ENCODE peak calls at places on chromosomes 5 and 9, in nine cellular contexts. One of them, this sample, is unnamed.

GRCh38 chr5:124957063-124957462 is 210.6 kb upstream of the ZNF608 start:
- DNase-seq in activated gamma-delta T cell treated with Interleukin-2 at 50 U/mL for 16 hours: no peak
- DNase-seq in activated CD8-positive, alpha-beta memory T cell treated with anti-CD3 and anti-CD28 coated beads, Interleukin-2, amount 50 U/mL, for 4 hours: no peak
- DNase-seq in ELR: no peak
- DNase-seq in GM20000: no peak
- DNase-seq in ovary: no peak
- DNase-seq in left ventricle myocardium inferior: no peak
- DNase-seq in hypothalamus: no peak
- DNase-seq in NAMALWA: no peak
- DNase-seq in this sample: peak; percentile 18

GRCh38 chr9:110114888-110115259 is 93.1 kb downstream of the C9orf152 start:
- DNase-seq in activated gamma-delta T cell treated with Interleukin-2 at 50 U/mL for 16 hours: no peak
- DNase-seq in ovary: no peak
- DNase-seq in activated CD8-positive, alpha-beta memory T cell treated with anti-CD3 and anti-CD28 coated beads, Interleukin-2, amount 50 U/mL, for 4 hours: no peak
- DNase-seq in left ventricle myocardium inferior: peak; percentile 21
- DNase-seq in NAMALWA: no peak
- DNase-seq in ELR: peak; percentile 37
- DNase-seq in GM20000: no peak
- DNase-seq in hypothalamus: no peak
- DNase-seq in this sample: no peak

GRCh38 chr5:89417990-89418820 is 535.2 kb upstream of the MEF2C start:
- DNase-seq in activated CD8-positive, alpha-beta memory T cell treated with anti-CD3 and anti-CD28 coated beads, Interleukin-2, amount 50 U/mL, for 4 hours: no peak
- DNase-seq in NAMALWA: no peak
- DNase-seq in activated gamma-delta T cell treated with Interleukin-2 at 50 U/mL for 16 hours: no peak
- DNase-seq in left ventricle myocardium inferior: no peak
- DNase-seq in ovary: no peak
- DNase-seq in hypothalamus: no peak
- DNase-seq in ELR: no peak
- DNase-seq in GM20000: no peak
- DNase-seq in this sample: no peak

GRCh38 chr5:1874820-1875219 is 7.9 kb downstream of the IRX4 start:
- DNase-seq in GM20000: no peak
- DNase-seq in ovary: no peak
- DNase-seq in NAMALWA: peak; percentile 80
- DNase-seq in activated gamma-delta T cell treated with Interleukin-2 at 50 U/mL for 16 hours: no peak
- DNase-seq in activated CD8-positive, alpha-beta memory T cell treated with anti-CD3 and anti-CD28 coated beads, Interleukin-2, amount 50 U/mL, for 4 hours: no peak
- DNase-seq in hypothalamus: no peak
- DNase-seq in left ventricle myocardium inferior: no peak
- DNase-seq in ELR: no peak
- DNase-seq in this sample: no peak

GRCh38 chr5:133730346-133730745 is 118.0 kb upstream of the FSTL4 start:
- DNase-seq in left ventricle myocardium inferior: no peak
- DNase-seq in ELR: no peak
- DNase-seq in activated CD8-positive, alpha-beta memory T cell treated with anti-CD3 and anti-CD28 coated beads, Interleukin-2, amount 50 U/mL, for 4 hours: no peak
- DNase-seq in NAMALWA: no peak
- DNase-seq in GM20000: no peak
- DNase-seq in hypothalamus: no peak
- DNase-seq in activated gamma-delta T cell treated with Interleukin-2 at 50 U/mL for 16 hours: no peak
- DNase-seq in ovary: no peak
- DNase-seq in this sample: no peak

GRCh38 chr9:14343948-14344547 is 30.1 kb upstream of the NFIB start:
- DNase-seq in ovary: peak; percentile 41
- DNase-seq in NAMALWA: no peak
- DNase-seq in hypothalamus: peak; percentile 87
- DNase-seq in left ventricle myocardium inferior: peak; percentile 60
- DNase-seq in activated CD8-positive, alpha-beta memory T cell treated with anti-CD3 and anti-CD28 coated beads, Interleukin-2, amount 50 U/mL, for 4 hours: no peak
- DNase-seq in activated gamma-delta T cell treated with Interleukin-2 at 50 U/mL for 16 hours: no peak
- DNase-seq in GM20000: no peak
- DNase-seq in ELR: no peak
- DNase-seq in this sample: no peak

GRCh38 chr9:88996046-88997005 is 5.1 kb downstream of the S1PR3 start:
- DNase-seq in NAMALWA: no peak
- DNase-seq in GM20000: no peak
- DNase-seq in ovary: no peak
- DNase-seq in activated gamma-delta T cell treated with Interleukin-2 at 50 U/mL for 16 hours: no peak
- DNase-seq in hypothalamus: no peak
- DNase-seq in left ventricle myocardium inferior: no peak
- DNase-seq in activated CD8-positive, alpha-beta memory T cell treated with anti-CD3 and anti-CD28 coated beads, Interleukin-2, amount 50 U/mL, for 4 hours: no peak
- DNase-seq in ELR: no peak
- DNase-seq in this sample: no peak

GRCh38 chr5:80082731-80083114 is 47.6 kb downstream of the THBS4 start:
- DNase-seq in activated CD8-positive, alpha-beta memory T cell treated with anti-CD3 and anti-CD28 coated beads, Interleukin-2, amount 50 U/mL, for 4 hours: peak; percentile 52
- DNase-seq in GM20000: peak; percentile 66
- DNase-seq in ovary: peak; percentile 84
- DNase-seq in activated gamma-delta T cell treated with Interleukin-2 at 50 U/mL for 16 hours: peak; percentile 41
- DNase-seq in left ventricle myocardium inferior: peak; percentile 68
- DNase-seq in hypothalamus: peak; percentile 65
- DNase-seq in NAMALWA: peak; percentile 66
- DNase-seq in ELR: peak; percentile 76
- DNase-seq in this sample: peak; percentile 52

GRCh38 chr5:140967226-140967893 is 1.1 kb downstream of the PCDHAC2 start:
- DNase-seq in ovary: no peak
- DNase-seq in NAMALWA: no peak
- DNase-seq in GM20000: no peak
- DNase-seq in activated gamma-delta T cell treated with Interleukin-2 at 50 U/mL for 16 hours: no peak
- DNase-seq in activated CD8-positive, alpha-beta memory T cell treated with anti-CD3 and anti-CD28 coated beads, Interleukin-2, amount 50 U/mL, for 4 hours: no peak
- DNase-seq in ELR: no peak
- DNase-seq in hypothalamus: no peak
- DNase-seq in left ventricle myocardium inferior: no peak
- DNase-seq in this sample: no peak

GRCh38 chr9:37753489-37754190 is at the start of gene TRMT10B:
- DNase-seq in NAMALWA: peak; percentile 74
- DNase-seq in left ventricle myocardium inferior: peak; percentile 70
- DNase-seq in ELR: peak; percentile 85
- DNase-seq in ovary: peak; percentile 70
- DNase-seq in activated gamma-delta T cell treated with Interleukin-2 at 50 U/mL for 16 hours: peak; percentile 64
- DNase-seq in GM20000: peak; percentile 92
- DNase-seq in activated CD8-positive, alpha-beta memory T cell treated with anti-CD3 and anti-CD28 coated beads, Interleukin-2, amount 50 U/mL, for 4 hours: peak; percentile 77
- DNase-seq in hypothalamus: peak; percentile 69
- DNase-seq in this sample: peak; percentile 42

GRCh38 chr9:91346644-91347043 is 15.1 kb downstream of the AUH start:
- DNase-seq in GM20000: no peak
- DNase-seq in ELR: peak; percentile 57
- DNase-seq in activated CD8-positive, alpha-beta memory T cell treated with anti-CD3 and anti-CD28 coated beads, Interleukin-2, amount 50 U/mL, for 4 hours: no peak
- DNase-seq in activated gamma-delta T cell treated with Interleukin-2 at 50 U/mL for 16 hours: no peak
- DNase-seq in ovary: no peak
- DNase-seq in hypothalamus: no peak
- DNase-seq in NAMALWA: no peak
- DNase-seq in left ventricle myocardium inferior: no peak
- DNase-seq in this sample: no peak

GRCh38 chr5:52491071-52491828 is 296.5 kb upstream of the ITGA1 start:
- DNase-seq in ELR: no peak
- DNase-seq in ovary: no peak
- DNase-seq in activated CD8-positive, alpha-beta memory T cell treated with anti-CD3 and anti-CD28 coated beads, Interleukin-2, amount 50 U/mL, for 4 hours: no peak
- DNase-seq in activated gamma-delta T cell treated with Interleukin-2 at 50 U/mL for 16 hours: no peak
- DNase-seq in NAMALWA: no peak
- DNase-seq in left ventricle myocardium inferior: no peak
- DNase-seq in hypothalamus: no peak
- DNase-seq in GM20000: no peak
- DNase-seq in this sample: no peak

GRCh38 chr9:137255448-137256114 is 454 bp downstream of the NELFB start:
- DNase-seq in ELR: peak; percentile 60
- DNase-seq in activated gamma-delta T cell treated with Interleukin-2 at 50 U/mL for 16 hours: peak; percentile 29
- DNase-seq in GM20000: no peak
- DNase-seq in ovary: no peak
- DNase-seq in activated CD8-positive, alpha-beta memory T cell treated with anti-CD3 and anti-CD28 coated beads, Interleukin-2, amount 50 U/mL, for 4 hours: no peak
- DNase-seq in left ventricle myocardium inferior: peak; percentile 46
- DNase-seq in NAMALWA: peak; percentile 61
- DNase-seq in hypothalamus: no peak
- DNase-seq in this sample: no peak

GRCh38 chr5:36177715-36178556 is 26.0 kb downstream of the SKP2 start:
- DNase-seq in ELR: peak; percentile 65
- DNase-seq in hypothalamus: no peak
- DNase-seq in left ventricle myocardium inferior: no peak
- DNase-seq in activated gamma-delta T cell treated with Interleukin-2 at 50 U/mL for 16 hours: no peak
- DNase-seq in NAMALWA: peak; percentile 60
- DNase-seq in GM20000: no peak
- DNase-seq in activated CD8-positive, alpha-beta memory T cell treated with anti-CD3 and anti-CD28 coated beads, Interleukin-2, amount 50 U/mL, for 4 hours: no peak
- DNase-seq in ovary: no peak
- DNase-seq in this sample: no peak

GRCh38 chr9:109520475-109521132 is 22.5 kb upstream of the PTPN3 start:
- DNase-seq in activated gamma-delta T cell treated with Interleukin-2 at 50 U/mL for 16 hours: peak; percentile 8
- DNase-seq in GM20000: peak; percentile 79
- DNase-seq in activated CD8-positive, alpha-beta memory T cell treated with anti-CD3 and anti-CD28 coated beads, Interleukin-2, amount 50 U/mL, for 4 hours: no peak
- DNase-seq in ELR: peak; percentile 76
- DNase-seq in NAMALWA: peak; percentile 63
- DNase-seq in hypothalamus: peak; percentile 46
- DNase-seq in left ventricle myocardium inferior: peak; percentile 24
- DNase-seq in ovary: peak; percentile 53
- DNase-seq in this sample: peak; percentile 66

GRCh38 chr5:168390491-168390890 is 95.8 kb upstream of the RARS1 start:
- DNase-seq in GM20000: no peak
- DNase-seq in left ventricle myocardium inferior: no peak
- DNase-seq in ELR: no peak
- DNase-seq in activated CD8-positive, alpha-beta memory T cell treated with anti-CD3 and anti-CD28 coated beads, Interleukin-2, amount 50 U/mL, for 4 hours: no peak
- DNase-seq in ovary: no peak
- DNase-seq in activated gamma-delta T cell treated with Interleukin-2 at 50 U/mL for 16 hours: no peak
- DNase-seq in hypothalamus: no peak
- DNase-seq in NAMALWA: no peak
- DNase-seq in this sample: no peak

GRCh38 chr9:121748727-121749546 is 97.5 kb downstream of the DAB2IP start:
- DNase-seq in ovary: no peak
- DNase-seq in activated gamma-delta T cell treated with Interleukin-2 at 50 U/mL for 16 hours: no peak
- DNase-seq in NAMALWA: no peak
- DNase-seq in activated CD8-positive, alpha-beta memory T cell treated with anti-CD3 and anti-CD28 coated beads, Interleukin-2, amount 50 U/mL, for 4 hours: no peak
- DNase-seq in ELR: no peak
- DNase-seq in left ventricle myocardium inferior: peak; percentile 76
- DNase-seq in hypothalamus: no peak
- DNase-seq in GM20000: no peak
- DNase-seq in this sample: peak; percentile 65

GRCh38 chr9:38708759-38709158 is 11.2 kb downstream of the FAM240B start:
- DNase-seq in activated gamma-delta T cell treated with Interleukin-2 at 50 U/mL for 16 hours: no peak
- DNase-seq in activated CD8-positive, alpha-beta memory T cell treated with anti-CD3 and anti-CD28 coated beads, Interleukin-2, amount 50 U/mL, for 4 hours: no peak
- DNase-seq in ovary: no peak
- DNase-seq in NAMALWA: no peak
- DNase-seq in ELR: peak; percentile 15
- DNase-seq in GM20000: no peak
- DNase-seq in hypothalamus: no peak
- DNase-seq in left ventricle myocardium inferior: no peak
- DNase-seq in this sample: no peak

GRCh38 chr9:80061940-80062339 is 490.2 kb downstream of the TLE4 start:
- DNase-seq in activated CD8-positive, alpha-beta memory T cell treated with anti-CD3 and anti-CD28 coated beads, Interleukin-2, amount 50 U/mL, for 4 hours: no peak
- DNase-seq in hypothalamus: no peak
- DNase-seq in NAMALWA: no peak
- DNase-seq in activated gamma-delta T cell treated with Interleukin-2 at 50 U/mL for 16 hours: no peak
- DNase-seq in GM20000: no peak
- DNase-seq in ovary: peak; percentile 23
- DNase-seq in left ventricle myocardium inferior: no peak
- DNase-seq in ELR: peak; percentile 58
- DNase-seq in this sample: peak; percentile 83

GRCh38 chr9:131274674-131275331 is 1.5 kb downstream of the FAM78A start:
- DNase-seq in activated gamma-delta T cell treated with Interleukin-2 at 50 U/mL for 16 hours: no peak
- DNase-seq in activated CD8-positive, alpha-beta memory T cell treated with anti-CD3 and anti-CD28 coated beads, Interleukin-2, amount 50 U/mL, for 4 hours: no peak
- DNase-seq in left ventricle myocardium inferior: peak; percentile 71
- DNase-seq in hypothalamus: peak; percentile 30
- DNase-seq in GM20000: peak; percentile 59
- DNase-seq in ovary: no peak
- DNase-seq in NAMALWA: peak; percentile 40
- DNase-seq in ELR: no peak
- DNase-seq in this sample: peak; percentile 75

GRCh38 chr9:109967651-109968331 is 187.8 kb downstream of the PALM2AKAP2 start:
- DNase-seq in hypothalamus: no peak
- DNase-seq in left ventricle myocardium inferior: no peak
- DNase-seq in NAMALWA: peak; percentile 31
- DNase-seq in activated CD8-positive, alpha-beta memory T cell treated with anti-CD3 and anti-CD28 coated beads, Interleukin-2, amount 50 U/mL, for 4 hours: no peak
- DNase-seq in ovary: no peak
- DNase-seq in ELR: no peak
- DNase-seq in activated gamma-delta T cell treated with Interleukin-2 at 50 U/mL for 16 hours: no peak
- DNase-seq in GM20000: peak; percentile 46
- DNase-seq in this sample: no peak

GRCh38 chr5:66356011-66356565 is 212.0 kb downstream of the SREK1 start:
- DNase-seq in hypothalamus: no peak
- DNase-seq in activated gamma-delta T cell treated with Interleukin-2 at 50 U/mL for 16 hours: no peak
- DNase-seq in NAMALWA: no peak
- DNase-seq in left ventricle myocardium inferior: no peak
- DNase-seq in GM20000: no peak
- DNase-seq in ovary: no peak
- DNase-seq in ELR: peak; percentile 2
- DNase-seq in activated CD8-positive, alpha-beta memory T cell treated with anti-CD3 and anti-CD28 coated beads, Interleukin-2, amount 50 U/mL, for 4 hours: no peak
- DNase-seq in this sample: no peak

GRCh38 chr5:5643481-5643880 is 221.0 kb downstream of the ICE1 start:
- DNase-seq in ovary: no peak
- DNase-seq in NAMALWA: no peak
- DNase-seq in ELR: no peak
- DNase-seq in activated CD8-positive, alpha-beta memory T cell treated with anti-CD3 and anti-CD28 coated beads, Interleukin-2, amount 50 U/mL, for 4 hours: no peak
- DNase-seq in activated gamma-delta T cell treated with Interleukin-2 at 50 U/mL for 16 hours: no peak
- DNase-seq in GM20000: no peak
- DNase-seq in left ventricle myocardium inferior: no peak
- DNase-seq in hypothalamus: no peak
- DNase-seq in this sample: no peak

GRCh38 chr5:173902743-173903142 is 14.6 kb downstream of the CPEB4 start:
- DNase-seq in left ventricle myocardium inferior: no peak
- DNase-seq in ELR: no peak
- DNase-seq in activated CD8-positive, alpha-beta memory T cell treated with anti-CD3 and anti-CD28 coated beads, Interleukin-2, amount 50 U/mL, for 4 hours: no peak
- DNase-seq in ovary: no peak
- DNase-seq in GM20000: no peak
- DNase-seq in hypothalamus: no peak
- DNase-seq in NAMALWA: no peak
- DNase-seq in activated gamma-delta T cell treated with Interleukin-2 at 50 U/mL for 16 hours: no peak
- DNase-seq in this sample: no peak

GRCh38 chr5:81906086-81906485 is 65.7 kb upstream of the ATG10 start:
- DNase-seq in ELR: no peak
- DNase-seq in activated CD8-positive, alpha-beta memory T cell treated with anti-CD3 and anti-CD28 coated beads, Interleukin-2, amount 50 U/mL, for 4 hours: no peak
- DNase-seq in ovary: no peak
- DNase-seq in hypothalamus: no peak
- DNase-seq in activated gamma-delta T cell treated with Interleukin-2 at 50 U/mL for 16 hours: no peak
- DNase-seq in left ventricle myocardium inferior: peak; percentile 21
- DNase-seq in NAMALWA: no peak
- DNase-seq in GM20000: no peak
- DNase-seq in this sample: no peak

GRCh38 chr5:75509956-75510355 is 1.5 kb downstream of the CERT1 start:
- DNase-seq in hypothalamus: no peak
- DNase-seq in activated gamma-delta T cell treated with Interleukin-2 at 50 U/mL for 16 hours: no peak
- DNase-seq in left ventricle myocardium inferior: no peak
- DNase-seq in activated CD8-positive, alpha-beta memory T cell treated with anti-CD3 and anti-CD28 coated beads, Interleukin-2, amount 50 U/mL, for 4 hours: no peak
- DNase-seq in ovary: no peak
- DNase-seq in GM20000: peak; percentile 28
- DNase-seq in ELR: peak; percentile 63
- DNase-seq in NAMALWA: peak; percentile 29
- DNase-seq in this sample: peak; percentile 48

GRCh38 chr9:113857875-113858274 is 18.2 kb upstream of the ZNF618 start:
- DNase-seq in GM20000: no peak
- DNase-seq in activated gamma-delta T cell treated with Interleukin-2 at 50 U/mL for 16 hours: no peak
- DNase-seq in NAMALWA: no peak
- DNase-seq in ovary: no peak
- DNase-seq in activated CD8-positive, alpha-beta memory T cell treated with anti-CD3 and anti-CD28 coated beads, Interleukin-2, amount 50 U/mL, for 4 hours: no peak
- DNase-seq in hypothalamus: no peak
- DNase-seq in left ventricle myocardium inferior: no peak
- DNase-seq in ELR: no peak
- DNase-seq in this sample: no peak

GRCh38 chr5:8981016-8981415 is 564.9 kb downstream of the SEMA5A start:
- DNase-seq in hypothalamus: no peak
- DNase-seq in ELR: peak; percentile 18
- DNase-seq in activated gamma-delta T cell treated with Interleukin-2 at 50 U/mL for 16 hours: no peak
- DNase-seq in GM20000: no peak
- DNase-seq in activated CD8-positive, alpha-beta memory T cell treated with anti-CD3 and anti-CD28 coated beads, Interleukin-2, amount 50 U/mL, for 4 hours: no peak
- DNase-seq in ovary: no peak
- DNase-seq in left ventricle myocardium inferior: no peak
- DNase-seq in NAMALWA: no peak
- DNase-seq in this sample: no peak

GRCh38 chr5:32506251-32506661 is 61.7 kb upstream of the ZFR start:
- DNase-seq in GM20000: no peak
- DNase-seq in hypothalamus: no peak
- DNase-seq in activated gamma-delta T cell treated with Interleukin-2 at 50 U/mL for 16 hours: no peak
- DNase-seq in ovary: no peak
- DNase-seq in NAMALWA: no peak
- DNase-seq in left ventricle myocardium inferior: peak; percentile 52
- DNase-seq in activated CD8-positive, alpha-beta memory T cell treated with anti-CD3 and anti-CD28 coated beads, Interleukin-2, amount 50 U/mL, for 4 hours: no peak
- DNase-seq in ELR: no peak
- DNase-seq in this sample: no peak

GRCh38 chr5:2985718-2986117 is 234.2 kb upstream of the IRX2 start:
- DNase-seq in ELR: no peak
- DNase-seq in activated CD8-positive, alpha-beta memory T cell treated with anti-CD3 and anti-CD28 coated beads, Interleukin-2, amount 50 U/mL, for 4 hours: no peak
- DNase-seq in hypothalamus: no peak
- DNase-seq in left ventricle myocardium inferior: no peak
- DNase-seq in GM20000: no peak
- DNase-seq in activated gamma-delta T cell treated with Interleukin-2 at 50 U/mL for 16 hours: no peak
- DNase-seq in ovary: no peak
- DNase-seq in NAMALWA: no peak
- DNase-seq in this sample: no peak

GRCh38 chr9:123640792-123641222 is 284.8 kb downstream of the CRB2 start:
- DNase-seq in NAMALWA: no peak
- DNase-seq in ovary: no peak
- DNase-seq in activated CD8-positive, alpha-beta memory T cell treated with anti-CD3 and anti-CD28 coated beads, Interleukin-2, amount 50 U/mL, for 4 hours: no peak
- DNase-seq in activated gamma-delta T cell treated with Interleukin-2 at 50 U/mL for 16 hours: no peak
- DNase-seq in GM20000: peak; percentile 17
- DNase-seq in left ventricle myocardium inferior: no peak
- DNase-seq in ELR: no peak
- DNase-seq in hypothalamus: no peak
- DNase-seq in this sample: no peak

This sample was measured in gastrocnemius medialis.